ENCODE peak calls at places on chromosomes 12 and 14, in eight cellular contexts. P is testis; Z is CD8-positive, alpha-beta memory T cell; B is aorta; J is mucosa of descending colon; L is heart left ventricle; M is IMR-90; D is neuronal stem cell. K is an unnamed sample.

GRCh38 chr12:68621092-68622081 is 10.7 kb downstream of the RAP1B start:
- DNase-seq in M (no peak), L (no peak), B (no peak), P (no peak), Z (no peak), D (no peak), J (no peak), K (no peak)

GRCh38 chr14:36054353-36055051 is 122.0 kb downstream of the PTCSC3 start:
- DNase-seq in D (no peak), P (no peak), B (no peak), M (no peak), L (no peak), Z (no peak), J (no peak), K (no peak)

GRCh38 chr12:51923506-51924365 is 16.4 kb downstream of the ACVRL1 start:
- DNase-seq in B (peak; percentile 88), D (no peak), M (no peak), Z (peak; percentile 21), L (peak; percentile 72), J (peak; percentile 82), P (peak; percentile 53), K (no peak)

GRCh38 chr12:50110762-50111416 is 1.1 kb upstream of the COX14 start:
- DNase-seq in J (peak; percentile 73), P (peak; percentile 58), Z (no peak), M (peak; percentile 11), D (no peak), B (peak; percentile 86), L (peak; percentile 79), K (no peak)

GRCh38 chr14:103105580-103106168 is 11.1 kb downstream of the EXOC3L4 start:
- DNase-seq in M (no peak), P (no peak), L (no peak), J (peak; percentile 68), B (no peak), Z (no peak), D (no peak), K (no peak)

GRCh38 chr14:90755661-90756304 is 60.4 kb downstream of the TTC7B start:
- DNase-seq in M (peak; percentile 38), Z (no peak), D (no peak), P (no peak), B (no peak), J (no peak), L (no peak), K (no peak)

GRCh38 chr12:47753021-47754001 is 5.4 kb downstream of the RAPGEF3 start:
- DNase-seq in J (peak; percentile 75), L (peak; percentile 87), M (no peak), Z (no peak), D (no peak), B (peak; percentile 94), P (no peak), K (no peak)

GRCh38 chr12:106096376-106096775 is 42.4 kb downstream of the NUAK1 start:
- DNase-seq in M (no peak), L (no peak), J (no peak), B (no peak), P (peak; percentile 73), D (no peak), Z (no peak), K (no peak)

GRCh38 chr14:30889244-30889594 is 14.9 kb downstream of the COCH start:
- DNase-seq in B (no peak), P (no peak), J (no peak), L (no peak), Z (no peak), D (no peak), M (no peak), K (no peak)

GRCh38 chr14:67710209-67710608 is 8.5 kb downstream of the RDH12 start:
- DNase-seq in B (no peak), Z (no peak), L (no peak), M (no peak), J (no peak), D (no peak), P (no peak), K (no peak)

GRCh38 chr14:97776890-97777564 is 979.8 kb downstream of the VRK1 start:
- DNase-seq in L (no peak), B (no peak), Z (no peak), J (no peak), M (no peak), P (no peak), D (no peak), K (no peak)

GRCh38 chr14:38693423-38693822 is 409.6 kb downstream of the SEC23A start:
- DNase-seq in L (no peak), P (no peak), J (no peak), Z (no peak), M (no peak), D (no peak), B (no peak), K (no peak)

GRCh38 chr14:53306926-53307325 is 153.8 kb upstream of the DDHD1 start:
- DNase-seq in J (no peak), M (peak; percentile 71), B (no peak), Z (no peak), L (no peak), P (peak; percentile 41), D (peak; percentile 81), K (no peak)

GRCh38 chr12:8894378-8894777 is 19.9 kb upstream of the PHC1 start:
- DNase-seq in B (no peak), J (no peak), P (no peak), D (no peak), Z (no peak), M (no peak), L (no peak), K (no peak)

GRCh38 chr14:76500011-76500410 is 124.1 kb downstream of the ESRRB start:
- DNase-seq in P (no peak), B (peak; percentile 37), L (peak; percentile 25), D (no peak), J (no peak), M (peak; percentile 20), Z (no peak), K (no peak)

GRCh38 chr12:38149395-38150073 is 167.0 kb upstream of the ALG10B start:
- DNase-seq in D (no peak), P (no peak), Z (no peak), B (no peak), M (no peak), J (no peak), L (no peak), K (no peak)
- H3K9me3 ChIP-seq in D (no peaks in the 10 kb centered on the region), P (no peaks in the 10 kb centered on the region), Z (no peaks in the 10 kb centered on the region), B (no peaks in the 10 kb centered on the region), M (peaks cover 38% of the 10 kb centered on the region), J (peaks cover 31% of the 10 kb centered on the region), L (peaks cover 20% of the 10 kb centered on the region), K (no peaks in the 10 kb centered on the region)

GRCh38 chr12:89161553-89161952 is 190.7 kb downstream of the DUSP6 start:
- DNase-seq in Z (no peak), J (no peak), M (no peak), P (no peak), B (no peak), L (no peak), D (no peak), K (no peak)

GRCh38 chr12:89157413-89157812 is 194.9 kb downstream of the DUSP6 start:
- DNase-seq in D (no peak), M (no peak), B (no peak), L (no peak), J (peak; percentile 29), Z (no peak), P (no peak), K (no peak)

GRCh38 chr12:89163918-89164317 is 188.4 kb downstream of the DUSP6 start:
- DNase-seq in P (no peak), M (no peak), Z (no peak), B (no peak), D (no peak), L (no peak), J (no peak), K (no peak)

GRCh38 chr12:89162704-89163261 is 189.5 kb downstream of the DUSP6 start:
- DNase-seq in D (no peak), Z (no peak), M (peak; percentile 99), L (peak; percentile 42), P (peak; percentile 30), B (peak; percentile 72), J (peak; percentile 58), K (no peak)

DNA sequence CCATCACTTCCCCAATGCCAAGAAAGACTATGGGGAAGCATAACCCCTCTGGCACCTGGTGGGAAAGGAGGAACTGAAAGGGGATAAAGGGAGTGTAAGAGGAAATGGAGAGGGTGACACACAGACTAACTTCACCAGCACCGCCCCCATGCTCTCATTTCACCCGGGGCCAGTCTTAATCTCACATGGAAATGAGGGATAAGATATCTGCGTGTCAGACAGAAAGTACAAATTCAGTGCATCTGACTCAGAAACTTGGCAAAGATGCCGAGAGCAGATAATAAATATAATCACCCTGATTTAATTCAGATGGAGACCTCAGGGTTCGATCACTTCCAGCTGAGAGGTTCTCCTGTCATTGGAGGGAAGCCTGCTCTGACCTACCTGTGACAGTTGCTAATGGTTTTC is 191.6 kb downstream of the DUSP6 start:
- DNase-seq in L (peak; percentile 45), J (peak; percentile 35), Z (no peak), B (peak; percentile 74), M (peak; percentile 88), D (no peak), P (no peak), K (no peak)
- H3K4me1 ChIP-seq in L (peaks cover 21% of the 10 kb centered on the region), J (peaks cover 9% of the 10 kb centered on the region), Z (no peaks in the 10 kb centered on the region), B (no peaks in the 10 kb centered on the region), M (peaks cover 6% of the 10 kb centered on the region), D (peaks cover 12% of the 10 kb centered on the region), P (no peaks in the 10 kb centered on the region), K (no peaks in the 10 kb centered on the region)

DNA sequence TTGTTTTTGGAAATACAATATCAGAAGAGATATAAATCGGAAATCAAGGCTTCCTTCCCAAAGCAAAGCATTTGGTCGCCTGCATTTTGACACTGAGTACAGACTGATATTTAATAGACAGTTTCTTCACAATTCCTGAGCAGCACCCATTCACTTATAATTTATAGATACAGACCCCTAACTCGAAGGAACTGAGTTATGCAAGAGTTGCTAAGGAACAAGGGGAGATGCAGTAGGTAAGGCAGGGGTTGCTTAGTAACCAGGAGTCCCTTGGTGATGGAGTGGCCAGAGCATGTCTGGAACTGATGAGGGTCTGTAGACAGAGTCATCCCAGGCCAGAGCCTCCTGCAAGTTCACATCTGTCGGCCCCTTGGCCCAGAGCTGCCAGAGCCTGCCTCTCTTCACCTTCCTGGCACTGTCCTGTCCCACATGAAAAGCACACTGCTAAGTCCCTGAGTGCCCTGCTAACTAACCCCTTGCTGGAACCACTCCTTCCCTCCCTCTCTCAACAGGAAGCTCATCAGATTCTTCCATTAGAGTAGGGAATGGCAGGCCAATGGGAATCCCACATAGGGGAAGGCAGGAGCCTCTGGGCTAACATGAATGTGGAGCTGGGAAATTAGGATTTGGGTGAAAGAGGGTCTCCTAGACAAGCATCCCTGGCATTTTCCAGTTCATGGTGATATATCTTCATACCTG is 3.6 kb upstream of the DHRS2 start:
- DNase-seq in P (no peak), J (no peak), D (peak; percentile 6), Z (no peak), B (no peak), L (no peak), M (no peak), K (no peak)
- H3K4me3 ChIP-seq in P (no peak overlapping the region), J (no peak overlapping the region), D (no peak overlapping the region), Z (peak overlapping the region; percentile 53), B (no peak overlapping the region), L (no peak overlapping the region), M (no peak overlapping the region), K (no peak overlapping the region)

DNA sequence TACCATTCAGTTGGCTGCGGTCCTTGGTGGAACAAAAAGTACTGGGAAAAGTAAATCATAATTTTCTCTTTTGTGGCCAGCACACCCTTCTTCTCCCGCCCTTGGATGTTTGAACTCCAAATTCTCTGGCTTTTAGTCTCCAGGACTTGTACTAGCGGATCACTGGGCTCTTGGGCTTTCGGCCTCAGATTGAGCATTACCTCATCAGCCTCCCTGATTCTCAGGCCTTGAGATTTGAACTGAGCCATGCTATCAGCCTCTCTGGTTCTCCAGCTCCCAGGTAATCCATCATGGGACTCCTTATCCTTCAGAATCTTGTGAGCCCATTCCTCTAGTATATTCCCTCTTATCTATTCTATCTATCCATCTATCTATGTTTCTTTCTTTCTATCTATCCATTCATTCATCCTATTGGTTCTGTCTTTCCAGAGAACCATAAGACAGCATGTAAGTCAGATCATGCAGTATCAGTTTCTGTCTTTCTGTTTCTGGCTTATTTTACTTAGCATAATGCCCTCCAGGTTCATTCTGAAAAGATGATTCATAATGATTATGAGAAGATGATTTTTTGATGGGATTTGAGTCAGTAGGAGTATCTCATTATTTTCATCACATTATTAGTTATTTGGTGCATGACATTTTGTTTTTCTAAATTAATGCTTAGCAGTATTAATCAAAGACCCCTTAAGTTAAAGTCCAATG is 814.9 kb downstream of the LRFN5 start:
- DNase-seq in B (no peak), M (no peak), J (no peak), L (no peak), D (no peak), Z (no peak), P (no peak), K (no peak)
- H3K9me3 ChIP-seq in B (no peaks in the 10 kb centered on the region), M (no peaks in the 10 kb centered on the region), J (no peaks in the 10 kb centered on the region), L (no peaks in the 10 kb centered on the region), D (no peaks in the 10 kb centered on the region), Z (no peaks in the 10 kb centered on the region), P (no peaks in the 10 kb centered on the region), K (no peaks in the 10 kb centered on the region)